ENCODE peak calls at places on chromosome 1, in nine cellular contexts. L is GM12891; G is heart right ventricle; N is naive thymus-derived CD8-positive, alpha-beta T cell; W is substantia nigra; X is T1000; B is right cardiac atrium; C is non-pigmented ciliary epithelial cell; Y is epithelial cell of prostate. R is an unnamed sample.

GRCh38 chr1:196558424-196558823 is 49.8 kb downstream of the KCNT2 start:
- DNase-seq in L (no peak), G (no peak), N (no peak), W (no peak), X (no peak), B (no peak), C (peak), Y (peak), R (peak)

GRCh38 chr1:153697873-153698647 is 19.6 kb downstream of the NPR1 start:
- DNase-seq in L (no peak), G (peak), N (no peak), W (no peak), X (no peak), B (peak), C (no peak), Y (no peak), R (no peak)

GRCh38 chr1:2499986-2500596 is 24.0 kb downstream of the PLCH2 start:
- DNase-seq in L (no peak), G (no peak), N (no peak), W (no peak), X (no peak), B (no peak), C (no peak), Y (no peak), R (no peak)

GRCh38 chr1:56771717-56772116 is 47.5 kb downstream of the FYB2 start:
- DNase-seq in L (no peak), G (no peak), N (no peak), W (no peak), X (no peak), B (no peak), C (no peak), Y (no peak), R (no peak)

GRCh38 chr1:171366099-171366498 is 52.1 kb downstream of the FMO4 start:
- DNase-seq in L (no peak), G (no peak), N (no peak), W (no peak), X (no peak), B (no peak), C (no peak), Y (no peak), R (peak)

GRCh38 chr1:221159608-221160007 is 280.4 kb downstream of the HLX start:
- DNase-seq in L (no peak), G (no peak), N (no peak), W (no peak), X (no peak), B (no peak), C (no peak), Y (no peak), R (no peak)

GRCh38 chr1:230066466-230067404 is at the start of gene GALNT2:
- DNase-seq in L (peak), G (peak), N (peak), W (peak), X (peak), B (peak), C (no peak), Y (no peak), R (peak)

GRCh38 chr1:177289532-177289931 is 118.8 kb downstream of the BRINP2 start:
- DNase-seq in L (no peak), G (no peak), N (no peak), W (no peak), X (no peak), B (no peak), C (no peak), Y (no peak), R (no peak)

GRCh38 chr1:171740356-171740863 is 1.5 kb downstream of the VAMP4 start:
- DNase-seq in L (no peak), G (no peak), N (no peak), W (no peak), X (no peak), B (no peak), C (no peak), Y (no peak), R (peak)

GRCh38 chr1:199290186-199290585 is 651.3 kb downstream of the PTPRC start:
- DNase-seq in L (no peak), G (no peak), N (no peak), W (no peak), X (no peak), B (no peak), C (no peak), Y (no peak), R (peak)

GRCh38 chr1:167695756-167696561 is 25.8 kb upstream of the MPZL1 start:
- DNase-seq in L (no peak), G (no peak), N (no peak), W (no peak), X (no peak), B (no peak), C (no peak), Y (no peak), R (no peak)

GRCh38 chr1:174996474-174996873 is 3.3 kb upstream of the CACYBP start:
- DNase-seq in L (no peak), G (no peak), N (no peak), W (no peak), X (no peak), B (no peak), C (peak), Y (no peak), R (peak)

GRCh38 chr1:89833183-89834077 is 12.6 kb downstream of the LRRC8D start:
- DNase-seq in L (no peak), G (no peak), N (no peak), W (peak), X (no peak), B (no peak), C (no peak), Y (no peak), R (no peak)

GRCh38 chr1:44514673-44515072 is 109.6 kb downstream of the RNF220 start:
- DNase-seq in L (no peak), G (no peak), N (no peak), W (no peak), X (no peak), B (no peak), C (no peak), Y (no peak), R (no peak)